ENCODE peak calls at places on chromosomes 3 and 15, in nine cellular contexts. I is sciatic nerve; W is activated CD4-positive, CD25-positive, alpha-beta regulatory T cell treated with anti-CD3 and anti-CD28 coated beads, Interleukin-2, amount 50 U/mL, for 24 hours; M is aorta; U is right cardiac atrium; G is effector memory CD8-positive, alpha-beta T cell; L is WTC11; T is naive thymus-derived CD4-positive, alpha-beta T cell; N is omental fat pad. E is an unnamed sample.

GRCh38 chr3:40763812-40764211 is 239.1 kb downstream of the ZNF621 start:
- ATAC-seq in W (no peak), L (peak; percentile 30), G (no peak), N (no peak), T (no peak), M (no peak), I (no peak), U (no peak), E (no peak)

GRCh38 chr3:148600440-148600839 is 97.3 kb upstream of the AGTR1 start:
- ATAC-seq in W (no peak), T (no peak), L (no peak), N (no peak), I (no peak), M (no peak), G (no peak), U (no peak), E (no peak)

GRCh38 chr3:45553469-45553974 is 41.0 kb upstream of the LIMD1 start:
- ATAC-seq in L (no peak), U (peak; percentile 56), I (peak; percentile 49), T (peak; percentile 33), W (peak; percentile 40), M (peak; percentile 22), N (no peak), G (peak; percentile 33), E (peak; percentile 35)

GRCh38 chr15:61871926-61872522 is 188.2 kb downstream of the VPS13C start:
- ATAC-seq in U (no peak), I (no peak), M (no peak), G (no peak), W (no peak), L (no peak), T (peak; percentile 52), N (no peak), E (no peak)

GRCh38 chr3:186162221-186162620 is 53.3 kb upstream of the ETV5 start:
- ATAC-seq in G (peak; percentile 17), M (peak; percentile 72), W (no peak), L (no peak), N (no peak), I (peak; percentile 85), T (peak; percentile 71), U (peak; percentile 34), E (peak; percentile 46)

GRCh38 chr3:61796088-61796680 is 234.8 kb downstream of the PTPRG start:
- ATAC-seq in I (no peak), N (no peak), W (no peak), M (no peak), G (no peak), U (peak; percentile 12), L (peak; percentile 44), T (no peak), E (no peak)

GRCh38 chr15:59491062-59491461 is 53.1 kb downstream of the FAM81A start:
- ATAC-seq in I (no peak), T (no peak), U (no peak), G (no peak), L (no peak), M (no peak), N (no peak), W (no peak), E (no peak)

GRCh38 chr15:72338617-72339321 is 18.8 kb upstream of the CELF6 start:
- ATAC-seq in T (no peak), U (peak; percentile 86), W (no peak), G (no peak), N (no peak), L (no peak), M (peak; percentile 88), I (peak; percentile 96), E (peak; percentile 87)

GRCh38 chr3:109685084-109686079 is 348.0 kb upstream of the DPPA4 start:
- ATAC-seq in G (no peak), M (peak; percentile 92), L (no peak), I (peak; percentile 85), N (peak; percentile 97), T (no peak), W (peak; percentile 48), U (peak; percentile 99), E (peak; percentile 95)

GRCh38 chr3:117036259-117036799 is 326.8 kb downstream of the TUSC7 start:
- ATAC-seq in W (no peak), N (peak; percentile 89), T (peak; percentile 90), I (peak; percentile 98), U (peak; percentile 89), G (peak; percentile 16), M (peak; percentile 87), L (no peak), E (peak; percentile 95)

GRCh38 chr3:169564883-169565282 is 98.6 kb downstream of the MECOM start:
- ATAC-seq in I (no peak), U (no peak), W (no peak), N (no peak), M (peak; percentile 36), T (no peak), L (peak; percentile 78), G (no peak), E (no peak)

GRCh38 chr3:184748219-184749135 is 36.6 kb upstream of the MAGEF1 start:
- ATAC-seq in M (no peak), L (peak; percentile 90), T (peak; percentile 72), W (no peak), N (no peak), U (peak; percentile 44), I (peak; percentile 76), G (no peak), E (peak; percentile 50)

GRCh38 chr3:24678441-24678865 is 183.8 kb upstream of the THRB start:
- ATAC-seq in L (no peak), N (peak; percentile 71), I (no peak), W (no peak), T (peak; percentile 36), G (peak; percentile 51), M (no peak), U (no peak), E (no peak)

GRCh38 chr3:39137435-39137936 is 15.9 kb downstream of the CSRNP1 start:
- ATAC-seq in U (no peak), N (no peak), M (no peak), W (no peak), I (no peak), T (peak; percentile 0), L (no peak), G (no peak), E (no peak)

GRCh38 chr15:35871282-35871681 is 325.3 kb upstream of the DPH6 start:
- ATAC-seq in M (no peak), U (no peak), G (no peak), I (no peak), N (no peak), L (no peak), W (no peak), T (no peak), E (no peak)

GRCh38 chr3:168121175-168121853 is 25.6 kb upstream of the GOLIM4 start:
- ATAC-seq in G (no peak), L (no peak), U (peak; percentile 78), W (no peak), N (no peak), M (peak; percentile 53), I (peak; percentile 40), T (no peak), E (no peak)

GRCh38 chr3:18335202-18335601 is 89.9 kb downstream of the SATB1 start:
- ATAC-seq in W (no peak), L (no peak), N (no peak), T (peak; percentile 56), M (no peak), U (no peak), I (no peak), G (no peak), E (no peak)

GRCh38 chr3:26484140-26484539 is 138.4 kb upstream of the LRRC3B start:
- ATAC-seq in L (peak; percentile 100), N (no peak), T (no peak), I (no peak), G (no peak), W (no peak), U (no peak), M (no peak), E (no peak)